ENCODE peak calls at places on chromosomes 6 and 20, in ten cellular contexts. H is stimulated activated CD8-positive, alpha-beta memory T cell treated with anti-CD3 and anti-CD28 coated beads, Interleukin-12 subunit alpha, Interleukin-12 subunit beta, amount 100 ng/mL, for 4 hours; G is dermis microvascular lymphatic vessel endothelial cell; R is COLO829; D is ACHN; Q is HTR-8/SVneo; K is activated T-helper 1 cell treated with anti-CD3 and anti-CD28 coated beads, Interleukin-2, amount 50 U/mL, for 16 hours; T is HCT116; F is GM10248; E is NCI-H1105 treated with DMSO at 0.1 percent for 48 hours. C is an unnamed sample.
A peak's percentile ranks its signal among the peaks of the same experiment; 100 is the strongest.

GRCh38 chr6:143884161-143884560 is 19.9 kb downstream of the ZC2HC1B start:
- DNase-seq in H (no peak), G (no peak), R (no peak), D (no peak), Q (no peak), K (no peak), T (no peak), F (no peak), E (no peak), C (no peak)

GRCh38 chr20:43440531-43440930 is 17.2 kb upstream of the SRSF6 start:
- DNase-seq in H (no peak), G (no peak), R (no peak), D (no peak), Q (no peak), K (no peak), T (no peak), F (no peak), E (no peak), C (no peak)

GRCh38 chr20:44832724-44833123 is 22.4 kb upstream of the RIMS4 start:
- DNase-seq in H (no peak), G (no peak), R (peak; percentile 90), D (no peak), Q (peak; percentile 59), K (no peak), T (peak; percentile 23), F (no peak), E (peak; percentile 6), C (no peak)

GRCh38 chr20:31549513-31549880 is 35.3 kb downstream of the HM13 start:
- DNase-seq in H (no peak), G (no peak), R (no peak), D (no peak), Q (no peak), K (no peak), T (no peak), F (no peak), E (no peak), C (no peak)

GRCh38 chr20:9079038-9079731 is 10.3 kb downstream of the PLCB4 start:
- DNase-seq in H (no peak), G (no peak), R (no peak), D (no peak), Q (no peak), K (no peak), T (no peak), F (no peak), E (no peak), C (no peak)

GRCh38 chr6:32355018-32355417 is 16.7 kb downstream of the TSBP1 start:
- DNase-seq in H (no peak), G (no peak), R (no peak), D (no peak), Q (no peak), K (no peak), T (no peak), F (no peak), E (no peak), C (no peak)

GRCh38 chr20:62211769-62212288 is 8.2 kb downstream of the HRH3 start:
- DNase-seq in H (no peak), G (no peak), R (no peak), D (no peak), Q (no peak), K (no peak), T (no peak), F (no peak), E (no peak), C (no peak)

GRCh38 chr6:55255061-55255571 is 72.2 kb upstream of the GFRAL start:
- DNase-seq in H (no peak), G (no peak), R (no peak), D (no peak), Q (no peak), K (no peak), T (no peak), F (no peak), E (no peak), C (no peak)

GRCh38 chr6:55290736-55291135 is 36.5 kb upstream of the GFRAL start:
- DNase-seq in H (no peak), G (no peak), R (no peak), D (no peak), Q (no peak), K (no peak), T (no peak), F (no peak), E (no peak), C (no peak)

GRCh38 chr6:3290501-3291211 is 31.9 kb downstream of the PSMG4 start:
- DNase-seq in H (no peak), G (no peak), R (no peak), D (no peak), Q (no peak), K (no peak), T (no peak), F (no peak), E (no peak), C (no peak)